ENCODE peak calls at places on chromosomes 11 and 22, in five cellular contexts. M is GM12878, I is ovary, A is Calu3, N is cardiac muscle cell. G is an unnamed sample.

GRCh38 chr22:30691204-30691603 is 3.5 kb upstream of the OSBP2 start:
- DNase-seq in M (no peak), I (no peak), A (no peak), N (no peak), G (no peak)

GRCh38 chr22:35915477-35916013 is 113.1 kb downstream of the RBFOX2 start:
- DNase-seq in M (no peak), I (no peak), A (no peak), N (no peak), G (peak; percentile 55)

GRCh38 chr11:28461846-28462245 is 353.7 kb downstream of the METTL15 start:
- DNase-seq in M (no peak), I (no peak), A (no peak), N (peak; percentile 14), G (peak; percentile 72)

GRCh38 chr22:22817468-22818201 is 70.0 kb upstream of the IGLL5 start:
- DNase-seq in M (no peak), I (no peak), A (peak; percentile 31), N (no peak), G (no peak)

GRCh38 chr22:44391026-44391425 is 78.3 kb upstream of the SHISAL1 start:
- DNase-seq in M (no peak), I (no peak), A (no peak), N (no peak), G (no peak)

GRCh38 chr22:46293591-46294260 is 2.9 kb upstream of the GTSE1 start:
- DNase-seq in M (no peak), I (no peak), A (no peak), N (no peak), G (no peak)

GRCh38 chr11:82631722-82632630 is 101.7 kb downstream of the FAM181B start:
- DNase-seq in M (peak; percentile 27), I (no peak), A (no peak), N (no peak), G (no peak)

GRCh38 chr11:33207408-33207985 is 46.2 kb upstream of the CSTF3 start:
- DNase-seq in M (no peak), I (peak; percentile 21), A (no peak), N (peak; percentile 76), G (peak; percentile 12)

GRCh38 chr11:63142459-63142858 is 1.6 kb downstream of the SLC22A24 start:
- DNase-seq in M (no peak), I (no peak), A (no peak), N (no peak), G (no peak)

DNA sequence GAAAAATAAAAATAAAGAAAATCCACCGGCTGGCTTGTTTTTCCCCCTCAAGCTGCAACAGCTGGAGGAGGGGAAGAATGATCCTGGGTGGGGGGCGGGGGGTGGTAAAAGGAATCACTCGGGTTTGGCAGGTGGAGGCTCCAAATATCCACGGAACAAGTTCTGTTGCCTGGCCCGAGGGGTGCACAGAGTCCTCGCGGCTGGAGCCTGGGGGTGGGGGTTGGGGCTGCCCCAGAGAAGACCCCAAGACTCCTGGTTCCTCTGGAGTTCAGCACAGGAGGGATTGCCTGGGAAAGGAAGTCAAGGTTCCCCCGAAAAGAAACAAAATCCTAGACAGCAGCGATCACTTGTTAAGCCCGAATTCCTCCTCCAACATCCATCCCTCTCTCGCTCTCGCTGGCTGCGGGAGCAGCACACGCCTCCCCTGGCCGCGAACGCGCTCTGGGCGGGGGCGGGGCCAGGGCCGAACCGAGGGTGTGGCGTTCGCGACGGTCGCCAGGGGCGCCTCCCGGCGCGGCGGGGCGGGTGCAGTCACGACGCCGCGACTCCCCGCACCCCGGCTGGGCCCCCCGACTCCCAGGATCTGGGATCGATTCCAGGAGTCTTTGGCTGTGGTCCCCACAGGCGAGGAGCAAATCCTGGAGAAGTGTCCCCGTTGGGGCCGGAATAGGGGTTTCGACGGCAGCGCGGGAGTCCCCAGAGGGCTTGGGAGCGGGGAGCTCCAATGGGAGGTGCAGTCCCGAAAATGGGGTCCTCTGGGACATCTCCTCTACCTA is at the start of gene KCNA4:
- DNase-seq in M (no peak), I (no peak), A (no peak), N (peak; percentile 53), G (no peak)
- TF ChIP-seq CTCF in M (no peak), I (no peak), A (no peak), N (no peak), G (no peak)

GRCh38 chr11:37451903-37452302 is 853.9 kb upstream of the RAG2 start:
- DNase-seq in M (no peak), I (no peak), A (no peak), N (no peak), G (no peak)

GRCh38 chr11:37450613-37451012 is 852.6 kb upstream of the RAG2 start:
- DNase-seq in M (no peak), I (no peak), A (no peak), N (peak; percentile 33), G (no peak)

GRCh38 chr11:37449146-37449545 is 851.1 kb upstream of the RAG2 start:
- DNase-seq in M (no peak), I (no peak), A (peak; percentile 26), N (peak; percentile 82), G (peak; percentile 77)
- TF ChIP-seq CTCF in M (peak; percentile 4), I (no peak), A (peak; percentile 47), N (peak; percentile 67), G (peak; percentile 46)

GRCh38 chr11:74226907-74227306 is 55.8 kb downstream of the PPME1 start:
- DNase-seq in M (no peak), I (no peak), A (no peak), N (no peak), G (no peak)
- TF ChIP-seq CTCF in M (no peak), I (no peak), A (no peak), N (no peak), G (no peak)

GRCh38 chr11:69212121-69213110 is 56.7 kb downstream of the SMIM38 start:
- DNase-seq in M (no peak), I (no peak), A (no peak), N (no peak), G (no peak)
- TF ChIP-seq CTCF in M (peak; percentile 8), I (no peak), A (no peak), N (peak; percentile 40), G (peak; percentile 44)

DNA sequence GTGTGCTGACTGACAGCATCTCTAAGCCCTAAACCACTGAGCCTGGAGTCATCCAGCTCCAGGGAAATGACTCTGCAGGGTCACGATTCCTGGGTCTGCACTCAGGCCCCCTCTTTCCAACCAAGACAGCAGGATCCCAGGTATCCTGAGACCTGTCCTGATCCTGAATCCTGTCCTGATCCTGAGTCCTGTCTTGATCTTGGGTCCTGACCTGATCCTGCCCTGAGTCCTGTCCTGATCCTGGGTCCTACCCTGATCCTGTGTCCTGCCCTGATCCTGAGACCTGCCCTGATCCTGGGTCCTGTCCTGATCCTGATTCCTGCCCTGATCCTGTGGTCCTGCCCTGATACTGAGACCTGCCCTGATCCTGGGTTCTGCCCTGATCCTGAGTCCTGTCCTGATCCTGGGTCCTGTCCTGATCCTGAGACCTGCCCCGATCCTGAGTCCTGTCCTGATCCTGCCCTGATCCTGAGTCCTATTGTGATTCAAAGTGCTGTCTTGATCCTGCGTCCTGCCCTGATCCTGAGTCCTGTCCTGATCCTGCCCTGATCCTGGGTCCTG is 1.4 kb upstream of the KRTAP5-6 start:
- DNase-seq in M (no peak), I (no peak), A (no peak), N (no peak), G (no peak)
- TF ChIP-seq CTCF in M (no peak), I (no peak), A (no peak), N (no peak), G (no peak)

DNA sequence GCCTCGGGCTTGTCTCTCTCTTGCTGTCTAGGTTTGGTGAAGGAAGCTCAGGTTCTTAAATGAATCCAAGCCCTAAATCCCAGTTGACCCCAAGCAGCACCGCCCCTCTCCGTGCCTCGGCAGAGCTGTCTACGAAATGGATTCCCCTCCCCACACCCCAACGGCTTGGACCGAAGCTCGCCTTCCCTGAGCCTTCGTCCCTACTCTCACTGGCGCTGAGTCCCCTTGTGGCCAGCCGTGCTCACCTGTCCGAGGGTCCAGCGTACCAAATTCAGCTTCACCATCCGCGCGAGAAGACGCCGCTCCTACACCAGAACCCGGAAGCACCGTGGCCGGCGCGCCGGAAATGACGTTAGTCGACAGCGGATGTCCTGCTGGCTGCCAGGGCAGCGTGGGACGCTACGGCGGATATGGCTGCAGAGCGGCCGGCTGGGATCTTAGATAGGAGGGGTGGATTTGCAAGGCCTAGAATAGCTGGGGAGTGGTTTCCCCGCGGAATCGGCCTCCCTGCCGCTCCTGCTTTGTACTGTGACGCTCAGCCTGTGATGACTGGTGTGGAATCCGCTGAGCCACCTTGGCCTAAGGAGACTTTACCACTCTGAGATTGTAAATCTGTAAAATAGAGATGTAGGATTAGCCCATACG is at the start of gene TFIP11:
- DNase-seq in M (peak; percentile 56), I (peak; percentile 93), A (peak; percentile 93), N (peak; percentile 95), G (peak; percentile 90)
- TF ChIP-seq CTCF in M (no peak), I (peak; percentile 9), A (no peak), N (no peak), G (no peak)

GRCh38 chr11:76810151-76810853 is 27.1 kb downstream of the TSKU start:
- DNase-seq in M (no peak), I (no peak), A (peak; percentile 63), N (peak; percentile 59), G (peak; percentile 63)
- TF ChIP-seq CTCF in M (peak; percentile 31), I (peak; percentile 48), A (peak; percentile 69), N (peak; percentile 70), G (peak; percentile 65)

GRCh38 chr11:71116435-71117040 is 135.8 kb downstream of the SHANK2 start:
- DNase-seq in M (no peak), I (no peak), A (no peak), N (no peak), G (no peak)

GRCh38 chr11:71112454-71112853 is 139.9 kb downstream of the SHANK2 start:
- DNase-seq in M (no peak), I (no peak), A (no peak), N (no peak), G (no peak)

GRCh38 chr11:71115770-71116434 is 136.5 kb downstream of the SHANK2 start:
- DNase-seq in M (no peak), I (no peak), A (no peak), N (peak; percentile 66), G (no peak)

GRCh38 chr11:71112990-71113389 is 139.4 kb downstream of the SHANK2 start:
- DNase-seq in M (no peak), I (no peak), A (no peak), N (no peak), G (no peak)

GRCh38 chr11:71114124-71114851 is 138.1 kb downstream of the SHANK2 start:
- DNase-seq in M (no peak), I (no peak), A (no peak), N (no peak), G (no peak)
- TF ChIP-seq CTCF in M (no peak), I (no peak), A (no peak), N (no peak), G (no peak)

G was measured in cardiac fibroblast.